ENCODE peak calls at places on chromosomes 7 and 10, in eight cellular contexts. A is Panc1, E is HCT116, T is HepG2, D is A549, Y is SK-N-SH, H is GM23338, Z is GM12878. G is an unnamed sample.
A peak's percentile ranks its signal among the peaks of the same experiment; 100 is the strongest.

GRCh38 chr7:140475747-140476333 is 3.5 kb downstream of the MKRN1 start:
- DNase-seq in A (no peak), E (peak; percentile 31), T (peak; percentile 46), D (peak; percentile 73), Y (peak; percentile 70), H (peak; percentile 82), Z (no peak), G (peak; percentile 43)

GRCh38 chr7:93146465-93147127 is 1.6 kb downstream of the SAMD9L start:
- DNase-seq in A (no peak), E (no peak), T (no peak), D (no peak), Y (no peak), H (no peak), Z (no peak), G (no peak)

GRCh38 chr10:61000769-61001730 is 57.1 kb upstream of the RHOBTB1 start:
- DNase-seq in A (no peak), E (no peak), T (peak; percentile 71), D (peak; percentile 59), Y (peak; percentile 92), H (peak; percentile 78), Z (no peak), G (no peak)

GRCh38 chr7:1368682-1369571 is 90.3 kb downstream of the MICALL2 start:
- DNase-seq in A (no peak), E (peak; percentile 27), T (peak; percentile 10), D (peak; percentile 83), Y (peak; percentile 98), H (peak; percentile 96), Z (no peak), G (no peak)

GRCh38 chr7:30846378-30846777 is 65.3 kb upstream of the AQP1 start:
- DNase-seq in A (no peak), E (no peak), T (no peak), D (no peak), Y (no peak), H (no peak), Z (no peak), G (no peak)

GRCh38 chr7:1697499-1698125 is 27.5 kb downstream of the ELFN1 start:
- DNase-seq in A (no peak), E (no peak), T (no peak), D (no peak), Y (peak; percentile 9), H (no peak), Z (no peak), G (no peak)

GRCh38 chr7:111758332-111758731 is 196.0 kb upstream of the IMMP2L start:
- DNase-seq in A (no peak), E (no peak), T (no peak), D (no peak), Y (no peak), H (no peak), Z (no peak), G (no peak)

GRCh38 chr10:49194212-49194920 is 6.2 kb upstream of the TMEM273 start:
- DNase-seq in A (no peak), E (no peak), T (no peak), D (no peak), Y (no peak), H (no peak), Z (no peak), G (no peak)

GRCh38 chr7:100914208-100914878 is 18.7 kb upstream of the ACHE start:
- DNase-seq in A (no peak), E (no peak), T (peak; percentile 32), D (no peak), Y (no peak), H (no peak), Z (no peak), G (no peak)

GRCh38 chr10:124912487-124912886 is 29.4 kb upstream of the ZRANB1 start:
- DNase-seq in A (no peak), E (no peak), T (no peak), D (no peak), Y (no peak), H (no peak), Z (no peak), G (no peak)

GRCh38 chr10:109892885-109893284 is 30.4 kb downstream of the XPNPEP1 start:
- DNase-seq in A (no peak), E (no peak), T (no peak), D (no peak), Y (no peak), H (peak; percentile 20), Z (no peak), G (no peak)

GRCh38 chr10:4131407-4132215 is 346.6 kb upstream of the KLF6 start:
- DNase-seq in A (no peak), E (no peak), T (no peak), D (no peak), Y (no peak), H (no peak), Z (peak; percentile 66), G (peak; percentile 28)

GRCh38 chr10:25815236-25815635 is 118.8 kb upstream of the MYO3A start:
- DNase-seq in A (no peak), E (no peak), T (no peak), D (no peak), Y (no peak), H (no peak), Z (no peak), G (no peak)

GRCh38 chr7:69695998-69696657 is 97.9 kb downstream of the AUTS2 start:
- DNase-seq in A (no peak), E (no peak), T (no peak), D (no peak), Y (no peak), H (no peak), Z (peak; percentile 88), G (no peak)

GRCh38 chr10:50396491-50397311 is 145.4 kb upstream of the ASAH2 start:
- DNase-seq in A (no peak), E (no peak), T (no peak), D (no peak), Y (no peak), H (no peak), Z (no peak), G (no peak)

GRCh38 chr10:131972474-131973071 is 9.2 kb downstream of the BNIP3 start:
- DNase-seq in A (no peak), E (no peak), T (no peak), D (no peak), Y (peak; percentile 77), H (no peak), Z (no peak), G (no peak)

GRCh38 chr7:132145466-132145865 is 430.8 kb downstream of the PLXNA4 start:
- DNase-seq in A (peak; percentile 72), E (no peak), T (no peak), D (peak; percentile 80), Y (no peak), H (no peak), Z (no peak), G (no peak)

GRCh38 chr10:14360951-14361350 is 30.2 kb upstream of the FRMD4A start:
- DNase-seq in A (no peak), E (no peak), T (no peak), D (no peak), Y (no peak), H (no peak), Z (no peak), G (no peak)

GRCh38 chr10:68153473-68154210 is 44.4 kb downstream of the MYPN start:
- DNase-seq in A (peak; percentile 100), E (peak; percentile 90), T (peak; percentile 78), D (peak; percentile 97), Y (peak; percentile 54), H (peak; percentile 88), Z (no peak), G (no peak)

GRCh38 chr10:44786451-44786850 is 124.7 kb upstream of the TMEM72 start:
- DNase-seq in A (no peak), E (no peak), T (no peak), D (no peak), Y (no peak), H (peak; percentile 7), Z (no peak), G (no peak)

GRCh38 chr10:25015927-25016348 is at the start of gene ENKUR:
- DNase-seq in A (no peak), E (peak; percentile 90), T (peak; percentile 84), D (peak; percentile 88), Y (peak; percentile 74), H (peak; percentile 93), Z (no peak), G (peak; percentile 7)

GRCh38 chr7:53119514-53119933 is 84.1 kb downstream of the POM121L12 start:
- DNase-seq in A (no peak), E (no peak), T (no peak), D (no peak), Y (no peak), H (no peak), Z (no peak), G (no peak)
- TF ChIP-seq REST in A (no peak), E (no peak), T (no peak), D (no peak), Y (no peak), H (no peak), Z (no peak), G (no peak)

GRCh38 chr7:85287126-85287825 is 100.4 kb upstream of the SEMA3D start:
- DNase-seq in A (no peak), E (no peak), T (no peak), D (no peak), Y (no peak), H (no peak), Z (no peak), G (no peak)
- TF ChIP-seq REST in A (no peak), E (no peak), T (no peak), D (no peak), Y (no peak), H (no peak), Z (no peak), G (no peak)

GRCh38 chr7:44398506-44398905 is 73.1 kb upstream of the CAMK2B start:
- DNase-seq in A (no peak), E (no peak), T (no peak), D (no peak), Y (no peak), H (no peak), Z (no peak), G (no peak)
- TF ChIP-seq REST in A (no peak), E (no peak), T (no peak), D (no peak), Y (no peak), H (no peak), Z (no peak), G (no peak)

GRCh38 chr10:98481418-98481945 is 34.7 kb upstream of the HPS1 start:
- DNase-seq in A (no peak), E (no peak), T (no peak), D (no peak), Y (no peak), H (no peak), Z (no peak), G (no peak)
- TF ChIP-seq REST in A (no peak), E (no peak), T (no peak), D (no peak), Y (no peak), H (no peak), Z (no peak), G (no peak)

GRCh38 chr7:151146761-151147160 is 20.7 kb downstream of the GBX1 start:
- DNase-seq in A (no peak), E (no peak), T (no peak), D (no peak), Y (no peak), H (no peak), Z (no peak), G (no peak)
- TF ChIP-seq REST in A (no peak), E (no peak), T (no peak), D (no peak), Y (no peak), H (no peak), Z (no peak), G (no peak)

DNA sequence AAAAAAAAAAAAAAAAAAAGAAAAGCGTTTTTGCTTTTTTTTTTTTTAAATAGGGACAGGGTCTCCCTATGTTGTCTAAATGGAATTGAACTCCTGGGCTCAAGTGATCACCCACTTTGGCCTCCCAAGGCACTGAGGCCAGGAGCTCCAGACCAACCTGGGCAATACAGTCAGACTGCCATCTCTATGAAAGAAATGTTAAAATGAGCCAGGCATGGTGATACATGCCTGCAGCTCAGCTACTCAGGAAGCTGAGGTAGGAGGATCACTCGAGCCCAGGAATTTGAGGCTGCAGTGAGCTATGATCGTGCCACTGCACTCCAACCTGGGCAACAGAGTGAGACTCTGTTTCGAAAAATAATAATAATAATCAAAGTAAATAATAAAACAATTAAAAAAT is 16.5 kb upstream of the LMTK2 start:
- DNase-seq in A (no peak), E (no peak), T (no peak), D (no peak), Y (no peak), H (no peak), Z (no peak), G (no peak)
- TF ChIP-seq REST in A (no peak), E (no peak), T (no peak), D (no peak), Y (no peak), H (no peak), Z (no peak), G (no peak)